ENCODE peak calls at places on chromosomes 13 and 19, in eight cellular contexts. One of them, this sample, is unnamed.
A peak's percentile ranks its signal among the peaks of the same experiment; 100 is the strongest.

GRCh38 chr13:105655046-105655445 is 880.4 kb downstream of the EFNB2 start:
- DNase-seq in A549: no peak
- DNase-seq in heart left ventricle: no peak
- DNase-seq in Peyer's patch: no peak
- DNase-seq in breast epithelium: no peak
- DNase-seq in suprapubic skin: no peak
- DNase-seq in HCT116: no peak
- DNase-seq in tibial nerve: no peak
- DNase-seq in this sample: no peak

GRCh38 chr13:26759907-26760834 is at the start of gene GPR12:
- DNase-seq in suprapubic skin: no peak
- DNase-seq in tibial nerve: no peak
- DNase-seq in A549: no peak
- DNase-seq in heart left ventricle: no peak
- DNase-seq in breast epithelium: no peak
- DNase-seq in Peyer's patch: no peak
- DNase-seq in HCT116: no peak
- DNase-seq in this sample: no peak

GRCh38 chr19:10390652-10391286 is 10.4 kb upstream of the TYK2 start:
- DNase-seq in A549: peak; percentile 64
- DNase-seq in heart left ventricle: peak; percentile 61
- DNase-seq in breast epithelium: peak; percentile 74
- DNase-seq in Peyer's patch: peak; percentile 73
- DNase-seq in HCT116: peak; percentile 76
- DNase-seq in suprapubic skin: peak; percentile 78
- DNase-seq in tibial nerve: peak; percentile 48
- DNase-seq in this sample: peak; percentile 77

GRCh38 chr13:83350569-83350968 is 531.7 kb downstream of the SLITRK1 start:
- DNase-seq in Peyer's patch: no peak
- DNase-seq in breast epithelium: no peak
- DNase-seq in HCT116: no peak
- DNase-seq in tibial nerve: no peak
- DNase-seq in A549: no peak
- DNase-seq in heart left ventricle: no peak
- DNase-seq in suprapubic skin: no peak
- DNase-seq in this sample: no peak

GRCh38 chr13:107284168-107284567 is 716.2 kb upstream of the ARGLU1 start:
- DNase-seq in Peyer's patch: no peak
- DNase-seq in tibial nerve: no peak
- DNase-seq in suprapubic skin: no peak
- DNase-seq in HCT116: no peak
- DNase-seq in A549: no peak
- DNase-seq in heart left ventricle: no peak
- DNase-seq in breast epithelium: no peak
- DNase-seq in this sample: no peak

GRCh38 chr19:24098359-24098758 is 11.4 kb downstream of the ZNF254 start:
- DNase-seq in Peyer's patch: no peak
- DNase-seq in HCT116: no peak
- DNase-seq in breast epithelium: no peak
- DNase-seq in suprapubic skin: no peak
- DNase-seq in heart left ventricle: no peak
- DNase-seq in tibial nerve: no peak
- DNase-seq in A549: no peak
- DNase-seq in this sample: no peak

GRCh38 chr19:17404621-17405249 is 695 bp downstream of the BST2 start:
- DNase-seq in A549: no peak
- DNase-seq in heart left ventricle: no peak
- DNase-seq in tibial nerve: no peak
- DNase-seq in breast epithelium: no peak
- DNase-seq in Peyer's patch: no peak
- DNase-seq in suprapubic skin: no peak
- DNase-seq in HCT116: no peak
- DNase-seq in this sample: no peak

GRCh38 chr19:50329146-50329925 is at the start of gene KCNC3:
- DNase-seq in Peyer's patch: peak; percentile 100
- DNase-seq in tibial nerve: peak; percentile 90
- DNase-seq in A549: peak; percentile 99
- DNase-seq in heart left ventricle: peak; percentile 100
- DNase-seq in suprapubic skin: peak; percentile 99
- DNase-seq in HCT116: peak; percentile 99
- DNase-seq in breast epithelium: peak; percentile 100
- DNase-seq in this sample: peak; percentile 100

GRCh38 chr19:13099073-13099999 is 3.3 kb downstream of the LYL1 start:
- DNase-seq in breast epithelium: no peak
- DNase-seq in heart left ventricle: peak; percentile 85
- DNase-seq in HCT116: no peak
- DNase-seq in Peyer's patch: peak; percentile 84
- DNase-seq in suprapubic skin: no peak
- DNase-seq in A549: no peak
- DNase-seq in tibial nerve: no peak
- DNase-seq in this sample: peak; percentile 54

GRCh38 chr13:114059946-114060860 is 72.2 kb downstream of the RASA3 start:
- DNase-seq in A549: no peak
- DNase-seq in tibial nerve: no peak
- DNase-seq in HCT116: no peak
- DNase-seq in heart left ventricle: peak; percentile 52
- DNase-seq in suprapubic skin: peak; percentile 62
- DNase-seq in breast epithelium: no peak
- DNase-seq in Peyer's patch: no peak
- DNase-seq in this sample: no peak

GRCh38 chr13:109253316-109253715 is 533.1 kb downstream of the IRS2 start:
- DNase-seq in tibial nerve: no peak
- DNase-seq in HCT116: no peak
- DNase-seq in suprapubic skin: no peak
- DNase-seq in A549: no peak
- DNase-seq in Peyer's patch: no peak
- DNase-seq in breast epithelium: no peak
- DNase-seq in heart left ventricle: no peak
- DNase-seq in this sample: no peak

GRCh38 chr19:17688853-17689595 is 870 bp upstream of the UNC13A start:
- DNase-seq in heart left ventricle: no peak
- DNase-seq in A549: no peak
- DNase-seq in suprapubic skin: no peak
- DNase-seq in Peyer's patch: no peak
- DNase-seq in breast epithelium: no peak
- DNase-seq in HCT116: no peak
- DNase-seq in tibial nerve: no peak
- DNase-seq in this sample: no peak

GRCh38 chr19:17966497-17967257 is at the start of gene KCNN1:
- DNase-seq in Peyer's patch: no peak
- DNase-seq in suprapubic skin: no peak
- DNase-seq in A549: peak; percentile 71
- DNase-seq in heart left ventricle: no peak
- DNase-seq in breast epithelium: no peak
- DNase-seq in HCT116: no peak
- DNase-seq in tibial nerve: no peak
- DNase-seq in this sample: no peak

GRCh38 chr19:19461671-19462622 is 53.4 kb downstream of the TSSK6 start:
- DNase-seq in HCT116: no peak
- DNase-seq in breast epithelium: no peak
- DNase-seq in tibial nerve: no peak
- DNase-seq in A549: no peak
- DNase-seq in suprapubic skin: no peak
- DNase-seq in heart left ventricle: peak; percentile 81
- DNase-seq in Peyer's patch: no peak
- DNase-seq in this sample: peak; percentile 90

GRCh38 chr13:113083402-113084061 is 22.1 kb upstream of the F7 start:
- DNase-seq in tibial nerve: peak; percentile 30
- DNase-seq in A549: no peak
- DNase-seq in Peyer's patch: no peak
- DNase-seq in HCT116: peak; percentile 42
- DNase-seq in suprapubic skin: peak; percentile 79
- DNase-seq in breast epithelium: no peak
- DNase-seq in heart left ventricle: peak; percentile 75
- DNase-seq in this sample: no peak

GRCh38 chr19:57671124-57671895 is 2.6 kb downstream of the ZSCAN4 start:
- DNase-seq in A549: no peak
- DNase-seq in breast epithelium: no peak
- DNase-seq in Peyer's patch: no peak
- DNase-seq in tibial nerve: no peak
- DNase-seq in HCT116: no peak
- DNase-seq in heart left ventricle: no peak
- DNase-seq in suprapubic skin: no peak
- DNase-seq in this sample: no peak

GRCh38 chr19:57668635-57669034 is at the start of gene ZSCAN4:
- DNase-seq in heart left ventricle: no peak
- DNase-seq in suprapubic skin: no peak
- DNase-seq in tibial nerve: no peak
- DNase-seq in breast epithelium: no peak
- DNase-seq in A549: no peak
- DNase-seq in HCT116: no peak
- DNase-seq in Peyer's patch: no peak
- DNase-seq in this sample: no peak

GRCh38 chr19:57675881-57676280 is 5.9 kb upstream of the ZNF551 start:
- DNase-seq in HCT116: no peak
- DNase-seq in suprapubic skin: no peak
- DNase-seq in heart left ventricle: no peak
- DNase-seq in breast epithelium: no peak
- DNase-seq in A549: no peak
- DNase-seq in Peyer's patch: no peak
- DNase-seq in tibial nerve: no peak
- DNase-seq in this sample: no peak

GRCh38 chr19:57667220-57667619 is 1.5 kb upstream of the ZSCAN4 start:
- DNase-seq in breast epithelium: no peak
- DNase-seq in A549: no peak
- DNase-seq in tibial nerve: no peak
- DNase-seq in heart left ventricle: no peak
- DNase-seq in HCT116: no peak
- DNase-seq in Peyer's patch: no peak
- DNase-seq in suprapubic skin: no peak
- DNase-seq in this sample: no peak

GRCh38 chr19:57672466-57672865 is 3.7 kb downstream of the ZSCAN4 start:
- DNase-seq in HCT116: no peak
- DNase-seq in heart left ventricle: no peak
- DNase-seq in tibial nerve: no peak
- DNase-seq in suprapubic skin: no peak
- DNase-seq in A549: no peak
- DNase-seq in breast epithelium: no peak
- DNase-seq in Peyer's patch: no peak
- DNase-seq in this sample: no peak
- TF ChIP-seq POLR2A in HCT116: no peak
- TF ChIP-seq POLR2A in heart left ventricle: no peak
- TF ChIP-seq POLR2A in tibial nerve: no peak
- TF ChIP-seq POLR2A in suprapubic skin: no peak
- TF ChIP-seq POLR2A in A549: no peak
- TF ChIP-seq POLR2A in breast epithelium: no peak
- TF ChIP-seq POLR2A in Peyer's patch: no peak
- TF ChIP-seq POLR2A in this sample: no peak

GRCh38 chr19:7629347-7630054 is at the start of the genes PET100 and XAB2:
- DNase-seq in heart left ventricle: peak; percentile 98
- DNase-seq in suprapubic skin: peak; percentile 98
- DNase-seq in Peyer's patch: peak; percentile 96
- DNase-seq in A549: peak; percentile 96
- DNase-seq in tibial nerve: peak; percentile 94
- DNase-seq in breast epithelium: peak; percentile 96
- DNase-seq in HCT116: peak; percentile 98
- DNase-seq in this sample: peak; percentile 99
- TF ChIP-seq POLR2A in heart left ventricle: peak; percentile 75
- TF ChIP-seq POLR2A in suprapubic skin: peak; percentile 49
- TF ChIP-seq POLR2A in Peyer's patch: peak; percentile 34
- TF ChIP-seq POLR2A in A549: peak; percentile 39
- TF ChIP-seq POLR2A in tibial nerve: no peak
- TF ChIP-seq POLR2A in breast epithelium: peak; percentile 35
- TF ChIP-seq POLR2A in HCT116: no peak
- TF ChIP-seq POLR2A in this sample: peak; percentile 80

DNA sequence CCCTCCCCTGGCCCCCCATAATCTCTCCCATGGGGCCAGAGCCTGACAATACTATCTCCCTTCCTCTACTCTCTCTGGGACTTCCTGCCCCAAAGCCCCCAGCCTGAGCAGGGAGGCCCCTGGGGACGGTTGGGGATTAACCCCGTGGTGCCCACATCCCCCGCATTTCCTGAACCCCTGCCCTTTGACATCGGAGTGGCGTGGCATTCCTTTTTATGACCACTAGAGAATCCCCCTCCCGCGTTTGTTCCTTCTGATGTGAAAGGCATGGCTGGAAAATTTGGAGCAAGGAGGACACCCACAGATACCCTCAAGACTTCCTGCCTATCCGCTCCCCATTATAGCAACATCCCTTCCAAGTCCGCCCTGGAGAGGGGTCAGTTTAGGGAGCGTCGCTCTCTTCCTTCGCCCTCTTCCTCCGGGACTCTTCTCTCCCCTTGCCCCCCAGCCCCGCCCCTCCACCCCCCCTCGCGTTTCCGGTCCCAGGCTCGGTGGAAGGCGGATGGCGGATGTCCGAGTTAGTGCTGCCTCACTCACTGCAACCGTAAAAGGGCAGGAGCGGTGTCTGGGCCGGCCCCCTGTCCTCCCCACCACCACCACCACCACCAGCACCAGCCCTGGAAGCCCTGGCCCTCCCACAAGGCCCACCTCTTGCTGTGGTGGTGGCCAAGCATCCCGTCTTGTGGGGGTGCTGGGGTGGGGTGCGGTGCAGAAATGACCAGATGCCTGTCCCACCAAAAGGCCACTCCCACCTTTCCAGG is 1.8 kb downstream of the VASP start:
- DNase-seq in Peyer's patch: peak; percentile 80
- DNase-seq in A549: peak; percentile 92
- DNase-seq in heart left ventricle: peak; percentile 83
- DNase-seq in tibial nerve: no peak
- DNase-seq in suprapubic skin: no peak
- DNase-seq in HCT116: no peak
- DNase-seq in breast epithelium: peak; percentile 77
- DNase-seq in this sample: peak; percentile 53
- TF ChIP-seq POLR2A in Peyer's patch: no peak
- TF ChIP-seq POLR2A in A549: peak; percentile 12
- TF ChIP-seq POLR2A in heart left ventricle: no peak
- TF ChIP-seq POLR2A in tibial nerve: no peak
- TF ChIP-seq POLR2A in suprapubic skin: no peak
- TF ChIP-seq POLR2A in HCT116: no peak
- TF ChIP-seq POLR2A in breast epithelium: no peak
- TF ChIP-seq POLR2A in this sample: no peak

GRCh38 chr19:3133793-3134116 is 2.1 kb upstream of the GNA15 start:
- DNase-seq in breast epithelium: no peak
- DNase-seq in Peyer's patch: no peak
- DNase-seq in tibial nerve: no peak
- DNase-seq in heart left ventricle: no peak
- DNase-seq in A549: no peak
- DNase-seq in HCT116: no peak
- DNase-seq in suprapubic skin: no peak
- DNase-seq in this sample: no peak

GRCh38 chr19:3135961-3136683 is at the start of gene GNA15:
- DNase-seq in suprapubic skin: peak; percentile 72
- DNase-seq in tibial nerve: no peak
- DNase-seq in heart left ventricle: peak; percentile 43
- DNase-seq in A549: no peak
- DNase-seq in breast epithelium: peak; percentile 70
- DNase-seq in HCT116: no peak
- DNase-seq in Peyer's patch: no peak
- DNase-seq in this sample: no peak

GRCh38 chr19:3131168-3131567 is 4.7 kb upstream of the GNA15 start:
- DNase-seq in heart left ventricle: peak; percentile 11
- DNase-seq in suprapubic skin: no peak
- DNase-seq in A549: no peak
- DNase-seq in Peyer's patch: no peak
- DNase-seq in tibial nerve: no peak
- DNase-seq in breast epithelium: no peak
- DNase-seq in HCT116: no peak
- DNase-seq in this sample: no peak

GRCh38 chr19:3136684-3137055 is 837 bp downstream of the GNA15 start:
- DNase-seq in tibial nerve: no peak
- DNase-seq in HCT116: no peak
- DNase-seq in Peyer's patch: no peak
- DNase-seq in A549: no peak
- DNase-seq in suprapubic skin: no peak
- DNase-seq in breast epithelium: no peak
- DNase-seq in heart left ventricle: no peak
- DNase-seq in this sample: no peak

GRCh38 chr19:3132971-3133792 is 2.7 kb upstream of the GNA15 start:
- DNase-seq in HCT116: no peak
- DNase-seq in tibial nerve: no peak
- DNase-seq in heart left ventricle: peak; percentile 70
- DNase-seq in Peyer's patch: peak; percentile 37
- DNase-seq in A549: no peak
- DNase-seq in breast epithelium: no peak
- DNase-seq in suprapubic skin: peak; percentile 69
- DNase-seq in this sample: peak; percentile 36
- TF ChIP-seq POLR2A in HCT116: no peak
- TF ChIP-seq POLR2A in tibial nerve: no peak
- TF ChIP-seq POLR2A in heart left ventricle: no peak
- TF ChIP-seq POLR2A in Peyer's patch: no peak
- TF ChIP-seq POLR2A in A549: no peak
- TF ChIP-seq POLR2A in breast epithelium: no peak
- TF ChIP-seq POLR2A in suprapubic skin: no peak
- TF ChIP-seq POLR2A in this sample: no peak